ENCODE peak calls at places on chromosomes 2 and 18, in nine cellular contexts. One of them, this sample, is unnamed.

GRCh38 chr2:84631047-84631446 is 114.7 kb downstream of the DNAH6 start:
- DNase-seq in cardiac muscle cell: peak
- DNase-seq in heart right ventricle: no peak
- DNase-seq in A673: peak
- DNase-seq in left ventricle myocardium inferior: no peak
- DNase-seq in spleen: no peak
- DNase-seq in GM12864: no peak
- DNase-seq in GM12865: peak
- DNase-seq in HepG2: peak
- DNase-seq in this sample: peak

GRCh38 chr2:82013641-82014040 is 1709.1 kb upstream of the LRRTM1 start:
- DNase-seq in cardiac muscle cell: no peak
- DNase-seq in heart right ventricle: no peak
- DNase-seq in A673: no peak
- DNase-seq in left ventricle myocardium inferior: no peak
- DNase-seq in spleen: no peak
- DNase-seq in GM12864: no peak
- DNase-seq in GM12865: no peak
- DNase-seq in HepG2: no peak
- DNase-seq in this sample: no peak

GRCh38 chr2:201642579-201643215 is 606 bp downstream of the TMEM237 start:
- DNase-seq in cardiac muscle cell: peak
- DNase-seq in heart right ventricle: peak
- DNase-seq in A673: peak
- DNase-seq in left ventricle myocardium inferior: peak
- DNase-seq in spleen: peak
- DNase-seq in GM12864: peak
- DNase-seq in GM12865: peak
- DNase-seq in HepG2: peak
- DNase-seq in this sample: peak

GRCh38 chr2:158994920-158995676 is 26.7 kb downstream of the TANC1 start:
- DNase-seq in cardiac muscle cell: peak
- DNase-seq in heart right ventricle: no peak
- DNase-seq in A673: peak
- DNase-seq in left ventricle myocardium inferior: no peak
- DNase-seq in spleen: no peak
- DNase-seq in GM12864: no peak
- DNase-seq in GM12865: peak
- DNase-seq in HepG2: peak
- DNase-seq in this sample: no peak

GRCh38 chr2:45506756-45507155 is 104.3 kb downstream of the SRBD1 start:
- DNase-seq in cardiac muscle cell: no peak
- DNase-seq in heart right ventricle: no peak
- DNase-seq in A673: peak
- DNase-seq in left ventricle myocardium inferior: no peak
- DNase-seq in spleen: no peak
- DNase-seq in GM12864: no peak
- DNase-seq in GM12865: no peak
- DNase-seq in HepG2: no peak
- DNase-seq in this sample: no peak

GRCh38 chr2:32289165-32290054 is 11.7 kb downstream of the YIPF4 start:
- DNase-seq in cardiac muscle cell: no peak
- DNase-seq in heart right ventricle: no peak
- DNase-seq in A673: peak
- DNase-seq in left ventricle myocardium inferior: no peak
- DNase-seq in spleen: no peak
- DNase-seq in GM12864: no peak
- DNase-seq in GM12865: no peak
- DNase-seq in HepG2: peak
- DNase-seq in this sample: no peak

GRCh38 chr18:55998071-55998522 is 410.1 kb upstream of the TCF4 start:
- DNase-seq in cardiac muscle cell: peak
- DNase-seq in heart right ventricle: no peak
- DNase-seq in A673: peak
- DNase-seq in left ventricle myocardium inferior: no peak
- DNase-seq in spleen: no peak
- DNase-seq in GM12864: no peak
- DNase-seq in GM12865: no peak
- DNase-seq in HepG2: no peak
- DNase-seq in this sample: no peak

GRCh38 chr2:236449167-236449586 is 120.4 kb upstream of the ACKR3 start:
- DNase-seq in cardiac muscle cell: no peak
- DNase-seq in heart right ventricle: no peak
- DNase-seq in A673: no peak
- DNase-seq in left ventricle myocardium inferior: no peak
- DNase-seq in spleen: no peak
- DNase-seq in GM12864: no peak
- DNase-seq in GM12865: no peak
- DNase-seq in HepG2: no peak
- DNase-seq in this sample: no peak

GRCh38 chr2:5520352-5520996 is 171.7 kb upstream of the SOX11 start:
- DNase-seq in cardiac muscle cell: peak
- DNase-seq in heart right ventricle: no peak
- DNase-seq in A673: no peak
- DNase-seq in left ventricle myocardium inferior: peak
- DNase-seq in spleen: no peak
- DNase-seq in GM12864: no peak
- DNase-seq in GM12865: no peak
- DNase-seq in HepG2: no peak
- DNase-seq in this sample: no peak

GRCh38 chr2:102206666-102207341 is 20.0 kb downstream of the IL1RL2 start:
- DNase-seq in cardiac muscle cell: no peak
- DNase-seq in heart right ventricle: no peak
- DNase-seq in A673: no peak
- DNase-seq in left ventricle myocardium inferior: no peak
- DNase-seq in spleen: no peak
- DNase-seq in GM12864: no peak
- DNase-seq in GM12865: no peak
- DNase-seq in HepG2: no peak
- DNase-seq in this sample: no peak

GRCh38 chr2:217943379-217944321 is 59.1 kb downstream of the TNS1 start:
- DNase-seq in cardiac muscle cell: peak
- DNase-seq in heart right ventricle: peak
- DNase-seq in A673: peak
- DNase-seq in left ventricle myocardium inferior: peak
- DNase-seq in spleen: peak
- DNase-seq in GM12864: no peak
- DNase-seq in GM12865: no peak
- DNase-seq in HepG2: peak
- DNase-seq in this sample: peak

GRCh38 chr2:118848381-118849225 is 1.2 kb upstream of the EN1 start:
- DNase-seq in cardiac muscle cell: no peak
- DNase-seq in heart right ventricle: no peak
- DNase-seq in A673: no peak
- DNase-seq in left ventricle myocardium inferior: no peak
- DNase-seq in spleen: no peak
- DNase-seq in GM12864: no peak
- DNase-seq in GM12865: no peak
- DNase-seq in HepG2: no peak
- DNase-seq in this sample: peak

GRCh38 chr2:38233231-38233983 is 143.7 kb downstream of the ATL2 start:
- DNase-seq in cardiac muscle cell: no peak
- DNase-seq in heart right ventricle: no peak
- DNase-seq in A673: peak
- DNase-seq in left ventricle myocardium inferior: no peak
- DNase-seq in spleen: no peak
- DNase-seq in GM12864: no peak
- DNase-seq in GM12865: no peak
- DNase-seq in HepG2: no peak
- DNase-seq in this sample: no peak

GRCh38 chr2:1674276-1674675 is 70.0 kb downstream of the PXDN start:
- DNase-seq in cardiac muscle cell: no peak
- DNase-seq in heart right ventricle: no peak
- DNase-seq in A673: no peak
- DNase-seq in left ventricle myocardium inferior: no peak
- DNase-seq in spleen: no peak
- DNase-seq in GM12864: no peak
- DNase-seq in GM12865: no peak
- DNase-seq in HepG2: no peak
- DNase-seq in this sample: no peak

GRCh38 chr2:102615620-102616436 is 3.5 kb upstream of the SLC9A2 start:
- DNase-seq in cardiac muscle cell: peak
- DNase-seq in heart right ventricle: peak
- DNase-seq in A673: peak
- DNase-seq in left ventricle myocardium inferior: peak
- DNase-seq in spleen: peak
- DNase-seq in GM12864: no peak
- DNase-seq in GM12865: peak
- DNase-seq in HepG2: peak
- DNase-seq in this sample: peak

DNA sequence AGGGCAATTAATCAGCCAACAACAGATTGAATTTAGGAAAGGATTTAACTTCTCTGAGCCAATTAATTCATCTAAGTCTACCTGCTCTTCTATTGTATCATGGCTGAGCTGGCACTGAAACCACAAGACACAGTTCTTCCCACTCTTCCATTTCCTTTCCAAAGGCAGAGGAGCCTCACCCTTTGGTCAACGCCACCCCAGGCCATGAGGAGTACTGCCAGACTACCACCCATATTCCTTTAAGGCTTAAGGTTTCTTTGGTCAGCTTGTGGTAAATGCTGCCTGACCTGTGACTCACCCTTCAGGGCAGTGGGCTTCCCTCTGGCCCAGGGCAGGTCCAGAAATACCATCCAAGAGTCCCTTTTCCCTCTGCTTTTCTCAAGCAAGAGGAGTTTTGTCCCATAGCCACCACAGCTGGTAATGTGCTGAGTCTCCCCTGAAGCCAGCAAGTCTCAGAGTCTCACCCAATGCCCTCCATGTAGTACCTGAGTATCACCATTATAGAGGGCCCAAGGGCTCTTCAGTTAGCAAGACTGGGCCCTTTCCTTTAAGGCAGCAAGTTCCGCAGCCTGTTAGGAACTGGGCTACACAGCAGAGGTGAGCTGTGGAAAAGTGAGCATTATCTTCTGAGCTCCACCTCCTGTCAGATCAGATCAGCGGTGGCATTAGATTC is 900.5 kb upstream of the CRIM1 start:
- DNase-seq in cardiac muscle cell: no peak
- DNase-seq in heart right ventricle: no peak
- DNase-seq in A673: peak
- DNase-seq in left ventricle myocardium inferior: no peak
- DNase-seq in spleen: no peak
- DNase-seq in GM12864: no peak
- DNase-seq in GM12865: no peak
- DNase-seq in HepG2: no peak
- DNase-seq in this sample: no peak
- TF ChIP-seq CTCF in cardiac muscle cell: no peak
- TF ChIP-seq CTCF in heart right ventricle: no peak
- TF ChIP-seq CTCF in A673: no peak
- TF ChIP-seq CTCF in left ventricle myocardium inferior: no peak
- TF ChIP-seq CTCF in spleen: no peak
- TF ChIP-seq CTCF in GM12864: peak
- TF ChIP-seq CTCF in GM12865: no peak
- TF ChIP-seq CTCF in HepG2: peak
- TF ChIP-seq CTCF in this sample: no peak

GRCh38 chr2:19775838-19776237 is 125.9 kb downstream of the TTC32 start:
- DNase-seq in cardiac muscle cell: no peak
- DNase-seq in heart right ventricle: no peak
- DNase-seq in A673: no peak
- DNase-seq in left ventricle myocardium inferior: no peak
- DNase-seq in spleen: no peak
- DNase-seq in GM12864: no peak
- DNase-seq in GM12865: no peak
- DNase-seq in HepG2: no peak
- DNase-seq in this sample: no peak

GRCh38 chr2:19772981-19773380 is 128.8 kb downstream of the TTC32 start:
- DNase-seq in cardiac muscle cell: no peak
- DNase-seq in heart right ventricle: no peak
- DNase-seq in A673: no peak
- DNase-seq in left ventricle myocardium inferior: no peak
- DNase-seq in spleen: no peak
- DNase-seq in GM12864: no peak
- DNase-seq in GM12865: no peak
- DNase-seq in HepG2: no peak
- DNase-seq in this sample: no peak

GRCh38 chr2:19775315-19775714 is 126.5 kb downstream of the TTC32 start:
- DNase-seq in cardiac muscle cell: no peak
- DNase-seq in heart right ventricle: no peak
- DNase-seq in A673: no peak
- DNase-seq in left ventricle myocardium inferior: no peak
- DNase-seq in spleen: no peak
- DNase-seq in GM12864: no peak
- DNase-seq in GM12865: no peak
- DNase-seq in HepG2: no peak
- DNase-seq in this sample: no peak

GRCh38 chr2:19776941-19777514 is 124.8 kb downstream of the TTC32 start:
- DNase-seq in cardiac muscle cell: no peak
- DNase-seq in heart right ventricle: no peak
- DNase-seq in A673: no peak
- DNase-seq in left ventricle myocardium inferior: no peak
- DNase-seq in spleen: no peak
- DNase-seq in GM12864: no peak
- DNase-seq in GM12865: no peak
- DNase-seq in HepG2: no peak
- DNase-seq in this sample: no peak

DNA sequence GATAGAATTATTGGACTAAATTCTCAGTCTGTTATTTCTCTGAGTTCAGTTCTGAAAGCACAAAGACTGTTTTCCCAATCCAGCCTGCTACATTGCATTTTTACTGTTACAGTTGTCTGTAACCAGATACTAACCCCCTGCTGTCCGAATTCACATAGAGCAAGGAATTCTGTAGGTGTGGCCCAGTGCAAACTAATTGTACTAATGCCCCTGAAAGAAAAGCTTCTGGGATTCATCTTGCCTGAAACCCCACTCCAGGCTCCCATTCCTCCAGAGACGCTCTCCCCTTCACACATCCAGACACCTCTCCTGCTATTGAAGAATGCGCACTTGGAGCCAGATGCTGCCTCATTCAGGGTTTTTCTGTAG is 127.0 kb downstream of the TTC32 start:
- DNase-seq in cardiac muscle cell: peak
- DNase-seq in heart right ventricle: no peak
- DNase-seq in A673: peak
- DNase-seq in left ventricle myocardium inferior: no peak
- DNase-seq in spleen: no peak
- DNase-seq in GM12864: no peak
- DNase-seq in GM12865: no peak
- DNase-seq in HepG2: no peak
- DNase-seq in this sample: no peak
- TF ChIP-seq CTCF in cardiac muscle cell: no peak
- TF ChIP-seq CTCF in heart right ventricle: no peak
- TF ChIP-seq CTCF in A673: no peak
- TF ChIP-seq CTCF in left ventricle myocardium inferior: no peak
- TF ChIP-seq CTCF in spleen: no peak
- TF ChIP-seq CTCF in GM12864: no peak
- TF ChIP-seq CTCF in GM12865: no peak
- TF ChIP-seq CTCF in HepG2: no peak
- TF ChIP-seq CTCF in this sample: no peak

GRCh38 chr2:25159947-25160346 is 8.4 kb downstream of the POMC start:
- DNase-seq in cardiac muscle cell: peak
- DNase-seq in heart right ventricle: no peak
- DNase-seq in A673: no peak
- DNase-seq in left ventricle myocardium inferior: no peak
- DNase-seq in spleen: peak
- DNase-seq in GM12864: no peak
- DNase-seq in GM12865: no peak
- DNase-seq in HepG2: no peak
- DNase-seq in this sample: peak
- TF ChIP-seq CTCF in cardiac muscle cell: no peak
- TF ChIP-seq CTCF in heart right ventricle: no peak
- TF ChIP-seq CTCF in A673: no peak
- TF ChIP-seq CTCF in left ventricle myocardium inferior: no peak
- TF ChIP-seq CTCF in spleen: no peak
- TF ChIP-seq CTCF in GM12864: no peak
- TF ChIP-seq CTCF in GM12865: no peak
- TF ChIP-seq CTCF in HepG2: no peak
- TF ChIP-seq CTCF in this sample: no peak

GRCh38 chr2:100884145-100884621 is 64.2 kb downstream of the NPAS2 start:
- DNase-seq in cardiac muscle cell: no peak
- DNase-seq in heart right ventricle: no peak
- DNase-seq in A673: no peak
- DNase-seq in left ventricle myocardium inferior: no peak
- DNase-seq in spleen: no peak
- DNase-seq in GM12864: no peak
- DNase-seq in GM12865: no peak
- DNase-seq in HepG2: no peak
- DNase-seq in this sample: no peak
- TF ChIP-seq CTCF in cardiac muscle cell: no peak
- TF ChIP-seq CTCF in heart right ventricle: no peak
- TF ChIP-seq CTCF in A673: no peak
- TF ChIP-seq CTCF in left ventricle myocardium inferior: no peak
- TF ChIP-seq CTCF in spleen: no peak
- TF ChIP-seq CTCF in GM12864: no peak
- TF ChIP-seq CTCF in GM12865: no peak
- TF ChIP-seq CTCF in HepG2: no peak
- TF ChIP-seq CTCF in this sample: no peak

This sample was measured in endothelial cell.